ENCODE peak calls at places on chromosomes 3 and 15, in eight cellular contexts. One of them, this sample, is unnamed.

GRCh38 chr15:83092309-83092976 is 15.0 kb upstream of the TM6SF1 start:
- DNase-seq in cardiac muscle cell: peak
- DNase-seq in transverse colon: peak
- DNase-seq in mammary epithelial cell: peak
- DNase-seq in GM12865: peak
- DNase-seq in sigmoid colon: peak
- DNase-seq in NB4: peak
- DNase-seq in cardiac fibroblast: peak
- DNase-seq in this sample: no peak

GRCh38 chr3:149339931-149340309 is 6.5 kb upstream of the TM4SF18 start:
- DNase-seq in NB4: peak
- DNase-seq in cardiac fibroblast: peak
- DNase-seq in sigmoid colon: peak
- DNase-seq in mammary epithelial cell: peak
- DNase-seq in GM12865: no peak
- DNase-seq in transverse colon: peak
- DNase-seq in cardiac muscle cell: no peak
- DNase-seq in this sample: no peak

GRCh38 chr3:195554458-195554857 is 11.3 kb upstream of the PPP1R2 start:
- DNase-seq in sigmoid colon: no peak
- DNase-seq in mammary epithelial cell: no peak
- DNase-seq in GM12865: no peak
- DNase-seq in cardiac muscle cell: no peak
- DNase-seq in cardiac fibroblast: no peak
- DNase-seq in NB4: no peak
- DNase-seq in transverse colon: no peak
- DNase-seq in this sample: no peak

GRCh38 chr15:94125131-94125530 is 106.2 kb upstream of the MCTP2 start:
- DNase-seq in GM12865: no peak
- DNase-seq in NB4: no peak
- DNase-seq in cardiac fibroblast: peak
- DNase-seq in mammary epithelial cell: no peak
- DNase-seq in transverse colon: no peak
- DNase-seq in cardiac muscle cell: no peak
- DNase-seq in sigmoid colon: no peak
- DNase-seq in this sample: no peak

GRCh38 chr3:4828279-4829030 is 150.8 kb upstream of the BHLHE40 start:
- DNase-seq in cardiac fibroblast: peak
- DNase-seq in transverse colon: no peak
- DNase-seq in cardiac muscle cell: no peak
- DNase-seq in GM12865: no peak
- DNase-seq in mammary epithelial cell: peak
- DNase-seq in sigmoid colon: no peak
- DNase-seq in NB4: peak
- DNase-seq in this sample: no peak

GRCh38 chr3:152120606-152121291 is 148.0 kb upstream of the MBNL1 start:
- DNase-seq in transverse colon: no peak
- DNase-seq in cardiac fibroblast: peak
- DNase-seq in cardiac muscle cell: no peak
- DNase-seq in GM12865: no peak
- DNase-seq in mammary epithelial cell: peak
- DNase-seq in sigmoid colon: no peak
- DNase-seq in NB4: no peak
- DNase-seq in this sample: no peak

GRCh38 chr15:65529754-65530317 is 427 bp upstream of the HACD3 start:
- DNase-seq in mammary epithelial cell: no peak
- DNase-seq in cardiac fibroblast: no peak
- DNase-seq in transverse colon: no peak
- DNase-seq in sigmoid colon: no peak
- DNase-seq in NB4: no peak
- DNase-seq in GM12865: peak
- DNase-seq in cardiac muscle cell: no peak
- DNase-seq in this sample: no peak

GRCh38 chr3:56836276-56837163 is 34.8 kb upstream of the ARHGEF3 start:
- DNase-seq in GM12865: no peak
- DNase-seq in cardiac muscle cell: no peak
- DNase-seq in transverse colon: no peak
- DNase-seq in NB4: no peak
- DNase-seq in mammary epithelial cell: peak
- DNase-seq in sigmoid colon: no peak
- DNase-seq in cardiac fibroblast: peak
- DNase-seq in this sample: no peak

GRCh38 chr3:4119119-4119518 is 184.1 kb upstream of the SETMAR start:
- DNase-seq in cardiac fibroblast: no peak
- DNase-seq in NB4: no peak
- DNase-seq in GM12865: no peak
- DNase-seq in transverse colon: no peak
- DNase-seq in sigmoid colon: no peak
- DNase-seq in cardiac muscle cell: no peak
- DNase-seq in mammary epithelial cell: no peak
- DNase-seq in this sample: no peak

GRCh38 chr3:171461087-171461917 is 1.1 kb upstream of the TNIK start:
- DNase-seq in cardiac fibroblast: peak
- DNase-seq in GM12865: peak
- DNase-seq in cardiac muscle cell: peak
- DNase-seq in sigmoid colon: no peak
- DNase-seq in mammary epithelial cell: peak
- DNase-seq in NB4: peak
- DNase-seq in transverse colon: peak
- DNase-seq in this sample: no peak

GRCh38 chr3:86563358-86563970 is 427.5 kb downstream of the VGLL3 start:
- DNase-seq in mammary epithelial cell: peak
- DNase-seq in NB4: peak
- DNase-seq in cardiac fibroblast: peak
- DNase-seq in transverse colon: no peak
- DNase-seq in GM12865: peak
- DNase-seq in cardiac muscle cell: peak
- DNase-seq in sigmoid colon: no peak
- DNase-seq in this sample: peak

GRCh38 chr15:70328137-70329115 is 230.7 kb upstream of the TLE3 start:
- DNase-seq in cardiac fibroblast: peak
- DNase-seq in NB4: peak
- DNase-seq in sigmoid colon: peak
- DNase-seq in transverse colon: peak
- DNase-seq in mammary epithelial cell: no peak
- DNase-seq in GM12865: peak
- DNase-seq in cardiac muscle cell: no peak
- DNase-seq in this sample: no peak

GRCh38 chr3:45607790-45608189 is 13.2 kb downstream of the LIMD1 start:
- DNase-seq in GM12865: no peak
- DNase-seq in sigmoid colon: no peak
- DNase-seq in NB4: no peak
- DNase-seq in transverse colon: no peak
- DNase-seq in cardiac muscle cell: no peak
- DNase-seq in cardiac fibroblast: peak
- DNase-seq in mammary epithelial cell: no peak
- DNase-seq in this sample: no peak

GRCh38 chr3:54067060-54067459 is 55.3 kb upstream of the CACNA2D3 start:
- DNase-seq in NB4: no peak
- DNase-seq in mammary epithelial cell: peak
- DNase-seq in cardiac muscle cell: no peak
- DNase-seq in cardiac fibroblast: no peak
- DNase-seq in GM12865: no peak
- DNase-seq in transverse colon: no peak
- DNase-seq in sigmoid colon: no peak
- DNase-seq in this sample: no peak

GRCh38 chr3:23129817-23130216 is 73.3 kb upstream of the UBE2E2 start:
- DNase-seq in cardiac fibroblast: peak
- DNase-seq in sigmoid colon: no peak
- DNase-seq in transverse colon: no peak
- DNase-seq in GM12865: peak
- DNase-seq in cardiac muscle cell: no peak
- DNase-seq in NB4: no peak
- DNase-seq in mammary epithelial cell: peak
- DNase-seq in this sample: no peak

GRCh38 chr3:194680888-194681615 is 4.6 kb upstream of the FAM43A start:
- DNase-seq in GM12865: no peak
- DNase-seq in cardiac fibroblast: no peak
- DNase-seq in sigmoid colon: no peak
- DNase-seq in NB4: no peak
- DNase-seq in transverse colon: no peak
- DNase-seq in cardiac muscle cell: no peak
- DNase-seq in mammary epithelial cell: no peak
- DNase-seq in this sample: no peak

GRCh38 chr15:67067161-67067853 is 1.9 kb downstream of the SMAD3 start:
- DNase-seq in transverse colon: no peak
- DNase-seq in cardiac muscle cell: peak
- DNase-seq in NB4: no peak
- DNase-seq in sigmoid colon: no peak
- DNase-seq in mammary epithelial cell: peak
- DNase-seq in GM12865: no peak
- DNase-seq in cardiac fibroblast: peak
- DNase-seq in this sample: peak

GRCh38 chr15:88610756-88611231 is 10.3 kb upstream of the AEN start:
- DNase-seq in NB4: peak
- DNase-seq in transverse colon: no peak
- DNase-seq in mammary epithelial cell: no peak
- DNase-seq in GM12865: no peak
- DNase-seq in sigmoid colon: no peak
- DNase-seq in cardiac muscle cell: no peak
- DNase-seq in cardiac fibroblast: no peak
- DNase-seq in this sample: no peak

GRCh38 chr3:101680466-101680865 is 3.5 kb upstream of the ZBTB11 start:
- DNase-seq in GM12865: no peak
- DNase-seq in mammary epithelial cell: no peak
- DNase-seq in sigmoid colon: no peak
- DNase-seq in transverse colon: no peak
- DNase-seq in cardiac muscle cell: no peak
- DNase-seq in NB4: no peak
- DNase-seq in cardiac fibroblast: no peak
- DNase-seq in this sample: no peak

GRCh38 chr3:53998980-53999379 is 107.3 kb upstream of the SELENOK start:
- DNase-seq in cardiac fibroblast: no peak
- DNase-seq in GM12865: no peak
- DNase-seq in transverse colon: no peak
- DNase-seq in mammary epithelial cell: no peak
- DNase-seq in NB4: no peak
- DNase-seq in sigmoid colon: no peak
- DNase-seq in cardiac muscle cell: no peak
- DNase-seq in this sample: no peak

GRCh38 chr3:141078200-141078599 is 27.1 kb downstream of the SPSB4 start:
- DNase-seq in GM12865: no peak
- DNase-seq in cardiac fibroblast: no peak
- DNase-seq in sigmoid colon: peak
- DNase-seq in cardiac muscle cell: no peak
- DNase-seq in mammary epithelial cell: no peak
- DNase-seq in transverse colon: no peak
- DNase-seq in NB4: no peak
- DNase-seq in this sample: no peak

GRCh38 chr3:45026957-45027356 is 854 bp downstream of the CLEC3B start:
- DNase-seq in cardiac fibroblast: peak
- DNase-seq in cardiac muscle cell: no peak
- DNase-seq in NB4: no peak
- DNase-seq in GM12865: no peak
- DNase-seq in sigmoid colon: peak
- DNase-seq in transverse colon: peak
- DNase-seq in mammary epithelial cell: peak
- DNase-seq in this sample: no peak

GRCh38 chr3:156382458-156383346 is 172.2 kb downstream of the SSR3 start:
- DNase-seq in cardiac fibroblast: peak
- DNase-seq in cardiac muscle cell: peak
- DNase-seq in mammary epithelial cell: peak
- DNase-seq in transverse colon: peak
- DNase-seq in NB4: peak
- DNase-seq in GM12865: peak
- DNase-seq in sigmoid colon: no peak
- DNase-seq in this sample: peak

GRCh38 chr15:64383760-64384159 is 2.5 kb upstream of the PCLAF start:
- DNase-seq in NB4: no peak
- DNase-seq in cardiac muscle cell: no peak
- DNase-seq in GM12865: no peak
- DNase-seq in mammary epithelial cell: no peak
- DNase-seq in cardiac fibroblast: no peak
- DNase-seq in sigmoid colon: no peak
- DNase-seq in transverse colon: no peak
- DNase-seq in this sample: no peak

GRCh38 chr15:64386291-64386690 is 1.3 kb upstream of the TRIP4 start:
- DNase-seq in GM12865: no peak
- DNase-seq in cardiac muscle cell: no peak
- DNase-seq in mammary epithelial cell: no peak
- DNase-seq in cardiac fibroblast: no peak
- DNase-seq in sigmoid colon: peak
- DNase-seq in transverse colon: no peak
- DNase-seq in NB4: no peak
- DNase-seq in this sample: no peak

GRCh38 chr15:64387562-64388168 is at the start of gene TRIP4:
- DNase-seq in transverse colon: peak
- DNase-seq in NB4: peak
- DNase-seq in mammary epithelial cell: peak
- DNase-seq in cardiac muscle cell: peak
- DNase-seq in sigmoid colon: peak
- DNase-seq in GM12865: peak
- DNase-seq in cardiac fibroblast: peak
- DNase-seq in this sample: peak
- TF ChIP-seq CTCF in transverse colon: peak
- TF ChIP-seq CTCF in NB4: no peak
- TF ChIP-seq CTCF in mammary epithelial cell: peak
- TF ChIP-seq CTCF in cardiac muscle cell: peak
- TF ChIP-seq CTCF in sigmoid colon: no peak
- TF ChIP-seq CTCF in GM12865: no peak
- TF ChIP-seq CTCF in cardiac fibroblast: peak
- TF ChIP-seq CTCF in this sample: no peak

GRCh38 chr15:95371664-95372063 is 958.8 kb upstream of the NR2F2 start:
- DNase-seq in cardiac muscle cell: no peak
- DNase-seq in transverse colon: no peak
- DNase-seq in mammary epithelial cell: peak
- DNase-seq in cardiac fibroblast: no peak
- DNase-seq in NB4: no peak
- DNase-seq in sigmoid colon: no peak
- DNase-seq in GM12865: no peak
- DNase-seq in this sample: no peak
- TF ChIP-seq CTCF in cardiac muscle cell: no peak
- TF ChIP-seq CTCF in transverse colon: no peak
- TF ChIP-seq CTCF in mammary epithelial cell: no peak
- TF ChIP-seq CTCF in cardiac fibroblast: no peak
- TF ChIP-seq CTCF in NB4: no peak
- TF ChIP-seq CTCF in sigmoid colon: no peak
- TF ChIP-seq CTCF in GM12865: no peak
- TF ChIP-seq CTCF in this sample: no peak

GRCh38 chr3:81871358-81872152 is 110.1 kb upstream of the GBE1 start:
- DNase-seq in transverse colon: no peak
- DNase-seq in GM12865: peak
- DNase-seq in sigmoid colon: no peak
- DNase-seq in mammary epithelial cell: no peak
- DNase-seq in cardiac fibroblast: peak
- DNase-seq in NB4: peak
- DNase-seq in cardiac muscle cell: no peak
- DNase-seq in this sample: no peak
- TF ChIP-seq CTCF in transverse colon: peak
- TF ChIP-seq CTCF in GM12865: no peak
- TF ChIP-seq CTCF in sigmoid colon: no peak
- TF ChIP-seq CTCF in mammary epithelial cell: no peak
- TF ChIP-seq CTCF in cardiac fibroblast: peak
- TF ChIP-seq CTCF in NB4: no peak
- TF ChIP-seq CTCF in cardiac muscle cell: no peak
- TF ChIP-seq CTCF in this sample: peak

DNA sequence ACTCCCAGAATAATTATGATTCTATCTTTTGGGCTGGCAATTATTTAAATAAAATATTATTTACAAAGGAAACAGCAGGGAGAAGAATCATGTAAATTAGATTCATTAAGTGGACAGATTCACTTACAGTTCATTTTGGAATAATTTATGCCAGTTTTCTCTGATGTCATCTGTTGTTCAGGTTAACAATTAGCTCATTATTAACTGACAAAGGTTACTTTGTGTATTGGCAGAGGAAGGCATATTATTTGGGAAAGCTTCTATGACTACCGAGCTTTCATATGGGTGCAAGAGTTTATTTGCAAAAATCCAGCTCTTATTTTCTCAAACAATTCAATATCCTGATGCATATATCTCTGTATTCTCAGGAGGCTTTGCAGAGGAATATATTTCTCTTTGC is 224.4 kb downstream of the CHST2 start:
- DNase-seq in GM12865: no peak
- DNase-seq in mammary epithelial cell: no peak
- DNase-seq in cardiac muscle cell: no peak
- DNase-seq in sigmoid colon: no peak
- DNase-seq in NB4: no peak
- DNase-seq in transverse colon: no peak
- DNase-seq in cardiac fibroblast: no peak
- DNase-seq in this sample: no peak
- TF ChIP-seq CTCF in GM12865: no peak
- TF ChIP-seq CTCF in mammary epithelial cell: no peak
- TF ChIP-seq CTCF in cardiac muscle cell: no peak
- TF ChIP-seq CTCF in sigmoid colon: no peak
- TF ChIP-seq CTCF in NB4: no peak
- TF ChIP-seq CTCF in transverse colon: no peak
- TF ChIP-seq CTCF in cardiac fibroblast: no peak
- TF ChIP-seq CTCF in this sample: no peak

This sample was measured in nephron progenitor cell.